ENCODE peak calls at places on chromosomes 16 and 17, in eight cellular contexts. D is nephron progenitor cell; O is AG04450; R is coronary artery; H is CD4-positive, alpha-beta T cell; F is neural progenitor cell; X is Panc1; M is RWPE1. J is an unnamed sample.

GRCh38 chr17:76519048-76519614 is 17.9 kb upstream of the RHBDF2 start:
- DNase-seq in H (no peak), O (no peak), R (no peak), F (no peak), M (no peak), X (no peak), D (no peak), J (no peak)

GRCh38 chr16:82192665-82193064 is 22.6 kb upstream of the MPHOSPH6 start:
- DNase-seq in O (peak), H (no peak), F (no peak), D (no peak), R (no peak), X (no peak), M (peak), J (no peak)

GRCh38 chr17:7636192-7636591 is 6.3 kb downstream of the SHBG start:
- DNase-seq in D (no peak), O (no peak), H (no peak), R (no peak), F (no peak), X (no peak), M (no peak), J (no peak)

GRCh38 chr16:7025616-7026190 is 306.9 kb upstream of the RBFOX1 start:
- DNase-seq in O (no peak), H (no peak), D (peak), R (no peak), F (peak), M (peak), X (peak), J (no peak)

GRCh38 chr16:11029948-11030347 is 85.6 kb downstream of the CLEC16A start:
- DNase-seq in R (no peak), M (no peak), F (no peak), H (no peak), X (no peak), D (no peak), O (peak), J (no peak)

GRCh38 chr16:30724641-30725464 is 23.4 kb upstream of the PHKG2 start:
- DNase-seq in M (no peak), R (no peak), X (no peak), F (no peak), H (no peak), O (no peak), D (no peak), J (peak)

GRCh38 chr16:87586201-87586782 is 16.0 kb upstream of the JPH3 start:
- DNase-seq in X (no peak), D (no peak), H (no peak), R (no peak), M (no peak), F (no peak), O (no peak), J (no peak)

GRCh38 chr16:67561501-67561823 is 864 bp upstream of the CTCF start:
- DNase-seq in F (no peak), M (no peak), R (peak), X (no peak), D (peak), H (no peak), O (no peak), J (no peak)

GRCh38 chr16:11398136-11398535 is 52.9 kb downstream of the RMI2 start:
- DNase-seq in F (no peak), D (no peak), O (no peak), R (no peak), H (no peak), M (no peak), X (no peak), J (peak)

GRCh38 chr16:79628501-79628975 is 28.0 kb upstream of the MAF start:
- DNase-seq in H (no peak), F (no peak), M (peak), O (peak), X (no peak), D (no peak), R (no peak), J (no peak)

GRCh38 chr16:19555938-19556778 is 655 bp downstream of the VPS35L start:
- DNase-seq in O (no peak), F (peak), X (peak), R (no peak), H (no peak), D (peak), M (no peak), J (no peak)

GRCh38 chr16:2486645-2487516 is 12.0 kb downstream of the TBC1D24 start:
- DNase-seq in F (peak), D (no peak), M (no peak), R (no peak), X (no peak), O (no peak), H (peak), J (peak)

GRCh38 chr16:25106567-25107465 is 4.7 kb upstream of the LCMT1 start:
- DNase-seq in R (peak), O (peak), H (peak), X (no peak), D (peak), M (peak), F (peak), J (peak)

GRCh38 chr17:77609553-77610517 is 348.7 kb upstream of the TNRC6C start:
- DNase-seq in H (peak), X (no peak), M (no peak), F (no peak), O (no peak), D (no peak), R (peak), J (no peak)

GRCh38 chr17:50289268-50289667 is 15.0 kb downstream of the TMEM92 start:
- DNase-seq in F (no peak), R (no peak), O (no peak), M (no peak), D (no peak), X (no peak), H (no peak), J (peak)

GRCh38 chr16:84198401-84198800 is 7.4 kb downstream of the ADAD2 start:
- DNase-seq in H (no peak), X (no peak), F (no peak), D (no peak), R (no peak), M (peak), O (peak), J (no peak)

GRCh38 chr16:70684146-70685060 is 1.4 kb downstream of the MTSS2 start:
- DNase-seq in X (no peak), F (no peak), D (no peak), O (no peak), H (no peak), M (no peak), R (no peak), J (peak)

GRCh38 chr17:34252890-34253525 is 2.1 kb upstream of the CCL2 start:
- DNase-seq in R (no peak), O (no peak), F (no peak), H (no peak), X (no peak), M (no peak), D (no peak), J (no peak)

GRCh38 chr16:81814751-81815428 is 35.8 kb downstream of the PLCG2 start:
- DNase-seq in X (no peak), F (no peak), O (no peak), R (no peak), H (no peak), M (no peak), D (no peak), J (no peak)

GRCh38 chr16:51967566-51967965 is 579.4 kb downstream of the TOX3 start:
- DNase-seq in F (no peak), R (no peak), X (no peak), O (no peak), M (no peak), D (peak), H (no peak), J (no peak)

GRCh38 chr17:16973760-16974540 is 2.0 kb upstream of the TNFRSF13B start:
- DNase-seq in O (no peak), M (no peak), H (no peak), R (no peak), F (no peak), D (no peak), X (no peak), J (no peak)

GRCh38 chr17:7354262-7354781 is 634 bp upstream of the TMEM95 start:
- DNase-seq in D (no peak), H (no peak), M (peak), O (no peak), F (peak), R (no peak), X (no peak), J (no peak)

GRCh38 chr17:77217136-77217535 is 76.4 kb downstream of the SEC14L1 start:
- DNase-seq in H (no peak), F (no peak), D (no peak), X (no peak), M (no peak), O (no peak), R (no peak), J (peak)

GRCh38 chr16:2692948-2693651 is 10.8 kb downstream of the KCTD5 start:
- DNase-seq in X (no peak), F (peak), R (no peak), D (peak), M (no peak), H (no peak), O (no peak), J (peak)

GRCh38 chr17:7650509-7651096 is at the start of gene ATP1B2:
- DNase-seq in X (no peak), M (peak), R (no peak), D (peak), F (peak), H (peak), O (no peak), J (no peak)

GRCh38 chr17:19787733-19788357 is 39.7 kb upstream of the ALDH3A1 start:
- DNase-seq in O (no peak), M (no peak), X (no peak), R (no peak), D (no peak), F (no peak), H (no peak), J (no peak)

GRCh38 chr16:1884155-1884760 is 12.3 kb upstream of the MEIOB start:
- DNase-seq in D (no peak), F (no peak), H (no peak), M (no peak), O (no peak), R (no peak), X (no peak), J (no peak)

GRCh38 chr16:88505405-88506082 is 52.5 kb downstream of the ZFPM1 start:
- DNase-seq in R (no peak), H (peak), O (no peak), X (no peak), M (peak), D (peak), F (no peak), J (no peak)

GRCh38 chr16:1817716-1818115 is 8.9 kb downstream of the HAGH start:
- DNase-seq in O (no peak), H (no peak), F (no peak), M (no peak), D (no peak), X (no peak), R (no peak), J (no peak)

GRCh38 chr16:75169899-75170405 is 21.6 kb downstream of the ZFP1 start:
- DNase-seq in R (no peak), O (no peak), M (no peak), X (no peak), F (no peak), D (no peak), H (no peak), J (no peak)

GRCh38 chr17:61390479-61390791 is 9.2 kb upstream of the TBX2 start:
- DNase-seq in H (no peak), O (no peak), D (no peak), R (no peak), F (no peak), M (no peak), X (no peak), J (no peak)

DNA sequence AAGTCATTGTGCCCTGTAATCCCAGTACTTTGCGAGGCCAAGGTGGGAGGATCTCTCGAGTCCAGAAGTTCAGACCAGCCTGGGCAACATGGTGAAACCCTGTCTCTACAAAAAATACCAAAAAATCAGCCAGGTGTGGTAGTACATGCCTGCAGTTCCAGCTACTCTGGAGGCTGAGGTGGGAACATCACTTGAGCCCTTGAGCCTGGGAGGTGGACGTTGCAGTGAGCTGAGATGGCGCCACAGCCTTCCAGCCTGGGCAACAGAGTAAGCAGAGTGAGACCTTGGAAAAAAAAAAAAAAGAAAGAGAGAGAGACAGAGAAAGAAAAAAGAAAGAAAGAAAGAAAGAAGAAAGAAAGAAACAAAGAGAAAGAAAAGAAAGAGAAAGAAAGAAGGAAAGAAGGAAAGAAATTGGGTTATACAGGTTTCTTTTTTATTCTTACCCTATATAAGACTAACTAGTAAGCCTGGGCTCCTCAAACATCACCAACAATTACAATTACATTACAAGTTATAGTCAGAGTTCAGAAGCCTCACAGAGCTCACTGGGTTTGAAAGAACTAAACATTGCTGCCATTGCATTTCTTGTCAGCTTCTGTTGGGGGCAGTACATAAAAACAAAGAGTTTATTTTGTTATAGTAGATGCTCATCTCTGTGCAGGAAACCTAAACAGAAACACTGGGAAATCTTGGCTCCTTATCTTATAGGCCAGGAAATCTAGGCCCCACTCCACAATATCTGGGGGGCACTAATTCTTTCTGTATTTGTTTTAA is 6.7 kb upstream of the ABCA9 start:
- DNase-seq in R (no peak), H (no peak), F (no peak), D (no peak), M (no peak), X (no peak), O (no peak), J (no peak)
- TF ChIP-seq CTCF in R (no peak), H (no peak), F (peak), D (no peak), M (no peak), X (peak), O (peak), J (peak)

GRCh38 chr17:39916918-39917317 is 1.5 kb downstream of the GSDMB start:
- DNase-seq in D (no peak), R (no peak), X (no peak), F (no peak), O (no peak), M (no peak), H (no peak), J (no peak)
- TF ChIP-seq CTCF in D (no peak), R (no peak), X (no peak), F (peak), O (peak), M (no peak), H (no peak), J (peak)

GRCh38 chr17:55424893-55425540 is 3.4 kb upstream of the MMD start:
- DNase-seq in D (no peak), H (no peak), X (no peak), M (no peak), O (no peak), R (no peak), F (no peak), J (no peak)

GRCh38 chr17:55420776-55421178 is 858 bp downstream of the MMD start:
- DNase-seq in R (peak), H (peak), F (peak), M (peak), X (no peak), O (no peak), D (peak), J (peak)

GRCh38 chr17:55421179-55421934 is at the start of gene MMD:
- DNase-seq in H (peak), F (no peak), M (peak), D (peak), O (no peak), X (no peak), R (peak), J (peak)

GRCh38 chr17:55420067-55420775 is 1.4 kb downstream of the MMD start:
- DNase-seq in H (no peak), X (no peak), F (no peak), R (no peak), D (no peak), M (no peak), O (no peak), J (no peak)

GRCh38 chr17:55423535-55423934 is 1.9 kb upstream of the MMD start:
- DNase-seq in R (no peak), D (no peak), H (no peak), M (no peak), X (no peak), O (no peak), F (no peak), J (no peak)
- TF ChIP-seq CTCF in R (no peak), D (no peak), H (no peak), M (no peak), X (no peak), O (no peak), F (no peak), J (no peak)

GRCh38 chr17:58249270-58250133 is 11.1 kb downstream of the LPO start:
- DNase-seq in O (peak), R (no peak), X (peak), M (peak), D (peak), F (peak), H (peak), J (peak)

GRCh38 chr17:58253082-58253481 is 14.7 kb downstream of the LPO start:
- DNase-seq in M (no peak), R (no peak), O (no peak), F (no peak), H (no peak), X (no peak), D (no peak), J (no peak)

GRCh38 chr17:58252141-58252540 is 13.8 kb downstream of the LPO start:
- DNase-seq in F (no peak), H (no peak), M (no peak), X (no peak), O (no peak), D (no peak), R (peak), J (no peak)

GRCh38 chr17:58250344-58251011 is 12.1 kb downstream of the LPO start:
- DNase-seq in X (no peak), F (no peak), O (no peak), D (no peak), M (no peak), H (no peak), R (peak), J (peak)

GRCh38 chr17:58254803-58255202 is 16.4 kb downstream of the LPO start:
- DNase-seq in R (peak), H (no peak), F (no peak), O (no peak), D (no peak), M (no peak), X (no peak), J (peak)
- TF ChIP-seq CTCF in R (no peak), H (no peak), F (peak), O (no peak), D (no peak), M (no peak), X (peak), J (no peak)